ENCODE peak calls at places on chromosomes 16 and 17, in eight cellular contexts. J is ACHN; X is T-helper 1 cell; V is stimulated activated CD4-positive, alpha-beta T cell treated with anti-CD3 and anti-CD28 coated beads, Interleukin-15, amount 100 ng/mL, for 1 hour; E is PC-3; Y is ELR; D is left ventricle myocardium inferior; M is progenitor cell of endocrine pancreas. P is an unnamed sample.

GRCh38 chr16:72480926-72481325 is 309.0 kb upstream of the PMFBP1 start:
- DNase-seq in V (no peak), M (no peak), E (no peak), Y (no peak), J (no peak), X (no peak), D (no peak), P (no peak)

GRCh38 chr16:12228607-12229499 is 252.3 kb downstream of the SNX29 start:
- DNase-seq in X (no peak), J (peak), M (peak), E (peak), D (peak), V (no peak), Y (peak), P (peak)

GRCh38 chr16:17276610-17277009 is 194.2 kb downstream of the XYLT1 start:
- DNase-seq in M (no peak), D (no peak), X (no peak), V (no peak), J (no peak), Y (no peak), E (no peak), P (no peak)

GRCh38 chr17:29931253-29931932 is 1.4 kb upstream of the SSH2 start:
- DNase-seq in D (peak), M (peak), X (peak), V (peak), J (peak), E (peak), Y (peak), P (peak)

GRCh38 chr17:19928299-19928698 is 49.3 kb downstream of the AKAP10 start:
- DNase-seq in V (no peak), E (no peak), X (no peak), M (no peak), D (no peak), Y (no peak), J (no peak), P (no peak)

GRCh38 chr16:89012622-89012995 is 35.6 kb upstream of the CBFA2T3 start:
- DNase-seq in V (no peak), E (no peak), D (no peak), X (no peak), M (no peak), Y (no peak), J (no peak), P (no peak)

GRCh38 chr17:73625006-73625405 is 19.2 kb downstream of the SDK2 start:
- DNase-seq in M (no peak), Y (no peak), V (no peak), X (no peak), J (no peak), E (no peak), D (no peak), P (peak)

GRCh38 chr16:31138621-31139578 is 3.4 kb upstream of the PRSS8 start:
- DNase-seq in Y (peak), D (peak), E (peak), J (peak), V (no peak), M (no peak), X (no peak), P (peak)

GRCh38 chr17:42660692-42661345 is 1.7 kb downstream of the TUBG2 start:
- DNase-seq in E (peak), X (no peak), J (peak), Y (peak), M (no peak), D (no peak), V (no peak), P (no peak)

GRCh38 chr17:41943492-41943891 is 13.1 kb downstream of the ODAD4 start:
- DNase-seq in Y (peak), V (no peak), M (no peak), X (no peak), E (no peak), D (no peak), J (no peak), P (no peak)

GRCh38 chr16:88393034-88393433 is 10.3 kb downstream of the ZNF469 start:
- DNase-seq in Y (no peak), E (no peak), X (no peak), M (no peak), J (no peak), D (peak), V (no peak), P (no peak)

GRCh38 chr17:59145571-59146096 is 9.4 kb downstream of the SKA2 start:
- DNase-seq in J (no peak), X (no peak), D (no peak), M (no peak), V (no peak), E (no peak), Y (no peak), P (no peak)

GRCh38 chr16:67028167-67028554 is 788 bp upstream of the CBFB start:
- DNase-seq in J (no peak), M (no peak), Y (no peak), V (no peak), E (no peak), D (no peak), X (no peak), P (no peak)

GRCh38 chr16:17379121-17379571 is 91.6 kb downstream of the XYLT1 start:
- DNase-seq in M (no peak), Y (no peak), E (no peak), J (no peak), D (peak), X (no peak), V (no peak), P (no peak)

GRCh38 chr16:9123871-9124270 is 32.4 kb downstream of the HAPSTR1 start:
- DNase-seq in Y (no peak), M (no peak), J (no peak), X (no peak), E (peak), D (peak), V (no peak), P (peak)

GRCh38 chr17:71118039-71118438 is 948.7 kb downstream of the KCNJ2 start:
- DNase-seq in V (no peak), M (no peak), J (peak), Y (peak), X (no peak), D (no peak), E (peak), P (peak)

GRCh38 chr17:80791758-80792284 is 199.8 kb upstream of the CHMP6 start:
- DNase-seq in Y (peak), M (no peak), J (peak), V (no peak), E (peak), X (peak), D (no peak), P (peak)

GRCh38 chr16:58119509-58119845 is 9.7 kb downstream of the CFAP20 start:
- DNase-seq in M (no peak), X (no peak), Y (no peak), E (no peak), V (no peak), J (no peak), D (no peak), P (no peak)

GRCh38 chr17:50634123-50634914 is at the start of gene ABCC3:
- DNase-seq in X (no peak), Y (peak), D (peak), M (no peak), E (peak), J (peak), V (no peak), P (no peak)

GRCh38 chr16:28873543-28874201 is 4.6 kb upstream of the ATP2A1 start:
- DNase-seq in Y (peak), J (peak), D (no peak), X (peak), E (peak), M (no peak), V (peak), P (no peak)

GRCh38 chr17:29855686-29856085 is 74.3 kb downstream of the SSH2 start:
- DNase-seq in X (no peak), J (no peak), D (no peak), M (no peak), V (no peak), Y (peak), E (no peak), P (peak)

GRCh38 chr16:50440531-50440930 is 71.7 kb upstream of the BRD7 start:
- DNase-seq in E (no peak), J (no peak), D (no peak), X (no peak), Y (no peak), V (no peak), M (no peak), P (no peak)

GRCh38 chr16:57600048-57600835 is 28.2 kb upstream of the ADGRG1 start:
- DNase-seq in E (peak), V (no peak), X (no peak), J (peak), Y (peak), D (no peak), M (peak), P (peak)

GRCh38 chr16:22677024-22677830 is 136.7 kb upstream of the HS3ST2 start:
- DNase-seq in E (no peak), J (no peak), D (no peak), V (no peak), Y (no peak), M (no peak), X (no peak), P (no peak)

GRCh38 chr16:85687651-85688471 is 893 bp downstream of the GINS2 start:
- DNase-seq in E (no peak), M (no peak), V (no peak), X (no peak), Y (no peak), D (no peak), J (no peak), P (no peak)

GRCh38 chr16:75868636-75869389 is 142.5 kb upstream of the CPHXL start:
- DNase-seq in J (no peak), M (no peak), E (no peak), V (no peak), D (no peak), Y (no peak), X (no peak), P (no peak)

GRCh38 chr17:64992325-64992802 is 64.2 kb downstream of the GNA13 start:
- DNase-seq in X (no peak), M (no peak), Y (peak), J (peak), E (peak), V (no peak), D (no peak), P (peak)

GRCh38 chr16:57735755-57736418 is at the start of gene KATNB1:
- DNase-seq in V (no peak), J (peak), M (no peak), E (no peak), D (peak), Y (peak), X (no peak), P (no peak)

GRCh38 chr17:27473748-27474609 is 17.7 kb downstream of the KSR1 start:
- DNase-seq in D (peak), V (peak), J (no peak), X (peak), M (no peak), E (no peak), Y (no peak), P (no peak)

GRCh38 chr16:84223456-84223855 is 16.4 kb downstream of the KCNG4 start:
- DNase-seq in V (no peak), E (peak), J (no peak), D (no peak), Y (peak), M (no peak), X (no peak), P (no peak)

GRCh38 chr16:72270531-72270930 is 98.6 kb upstream of the PMFBP1 start:
- DNase-seq in V (no peak), E (no peak), D (no peak), J (no peak), Y (no peak), M (no peak), X (no peak), P (no peak)

GRCh38 chr17:75738218-75738802 is 17.1 kb downstream of the ITGB4 start:
- DNase-seq in X (no peak), Y (peak), E (no peak), M (no peak), V (no peak), D (no peak), J (no peak), P (no peak)

GRCh38 chr17:74203439-74204240 is at the start of gene RPL38:
- DNase-seq in E (peak), X (peak), Y (peak), J (peak), V (peak), M (peak), D (peak), P (peak)

GRCh38 chr17:31393749-31394146 is 2.3 kb downstream of the RAB11FIP4 start:
- DNase-seq in V (no peak), Y (no peak), E (no peak), M (no peak), D (no peak), X (no peak), J (no peak), P (no peak)

GRCh38 chr16:78462261-78463208 is 363.1 kb downstream of the WWOX start:
- DNase-seq in M (no peak), D (no peak), E (no peak), X (no peak), J (no peak), V (no peak), Y (no peak), P (no peak)